ENCODE peak calls at places on chromosomes 16 and 17, in ten cellular contexts. One of them, this sample, is unnamed.
A peak's percentile ranks its signal among the peaks of the same experiment; 100 is the strongest.

GRCh38 chr17:50168319-50168718 is 2.5 kb downstream of the SGCA start:
- DNase-seq in heart right ventricle: no peak
- DNase-seq in thoracic aorta: no peak
- DNase-seq in GM10248: no peak
- DNase-seq in body of pancreas: no peak
- DNase-seq in cardiac fibroblast: no peak
- DNase-seq in neural crest cell: no peak
- DNase-seq in A549: no peak
- DNase-seq in osteoblast: peak; percentile 11
- DNase-seq in AG09309: no peak
- DNase-seq in this sample: no peak

GRCh38 chr16:81480856-81481821 is 36.5 kb downstream of the CMIP start:
- DNase-seq in GM10248: peak; percentile 93
- DNase-seq in cardiac fibroblast: peak; percentile 60
- DNase-seq in body of pancreas: peak; percentile 82
- DNase-seq in AG09309: no peak
- DNase-seq in A549: no peak
- DNase-seq in thoracic aorta: no peak
- DNase-seq in neural crest cell: no peak
- DNase-seq in osteoblast: peak; percentile 80
- DNase-seq in heart right ventricle: peak; percentile 55
- DNase-seq in this sample: no peak

GRCh38 chr16:80903616-80904015 is 99.2 kb upstream of the CDYL2 start:
- DNase-seq in osteoblast: no peak
- DNase-seq in heart right ventricle: no peak
- DNase-seq in thoracic aorta: no peak
- DNase-seq in body of pancreas: no peak
- DNase-seq in neural crest cell: no peak
- DNase-seq in A549: no peak
- DNase-seq in GM10248: no peak
- DNase-seq in cardiac fibroblast: no peak
- DNase-seq in AG09309: no peak
- DNase-seq in this sample: no peak

GRCh38 chr17:42833771-42834422 is 700 bp downstream of the PSME3 start:
- DNase-seq in body of pancreas: no peak
- DNase-seq in cardiac fibroblast: no peak
- DNase-seq in GM10248: no peak
- DNase-seq in heart right ventricle: no peak
- DNase-seq in thoracic aorta: no peak
- DNase-seq in neural crest cell: no peak
- DNase-seq in A549: no peak
- DNase-seq in AG09309: no peak
- DNase-seq in osteoblast: no peak
- DNase-seq in this sample: no peak

GRCh38 chr17:15952048-15952532 is 7.2 kb downstream of the ADORA2B start:
- DNase-seq in body of pancreas: no peak
- DNase-seq in neural crest cell: no peak
- DNase-seq in GM10248: no peak
- DNase-seq in A549: no peak
- DNase-seq in thoracic aorta: no peak
- DNase-seq in cardiac fibroblast: no peak
- DNase-seq in AG09309: no peak
- DNase-seq in osteoblast: no peak
- DNase-seq in heart right ventricle: no peak
- DNase-seq in this sample: no peak

GRCh38 chr17:68592667-68593330 is 8.4 kb downstream of the FAM20A start:
- DNase-seq in body of pancreas: no peak
- DNase-seq in A549: no peak
- DNase-seq in GM10248: no peak
- DNase-seq in thoracic aorta: no peak
- DNase-seq in neural crest cell: no peak
- DNase-seq in cardiac fibroblast: no peak
- DNase-seq in AG09309: no peak
- DNase-seq in heart right ventricle: no peak
- DNase-seq in osteoblast: peak; percentile 42
- DNase-seq in this sample: no peak

GRCh38 chr17:17206149-17206912 is at the start of gene PLD6:
- DNase-seq in GM10248: peak; percentile 94
- DNase-seq in heart right ventricle: peak; percentile 65
- DNase-seq in body of pancreas: peak; percentile 92
- DNase-seq in A549: peak; percentile 72
- DNase-seq in neural crest cell: no peak
- DNase-seq in thoracic aorta: no peak
- DNase-seq in cardiac fibroblast: peak; percentile 67
- DNase-seq in AG09309: peak; percentile 16
- DNase-seq in osteoblast: no peak
- DNase-seq in this sample: peak; percentile 86

GRCh38 chr17:2068589-2069051 is 13.7 kb downstream of the HIC1 start:
- DNase-seq in thoracic aorta: no peak
- DNase-seq in A549: no peak
- DNase-seq in GM10248: no peak
- DNase-seq in osteoblast: peak; percentile 63
- DNase-seq in AG09309: no peak
- DNase-seq in heart right ventricle: no peak
- DNase-seq in body of pancreas: no peak
- DNase-seq in cardiac fibroblast: peak; percentile 81
- DNase-seq in neural crest cell: no peak
- DNase-seq in this sample: no peak

GRCh38 chr16:28192811-28193529 is 18.8 kb downstream of the XPO6 start:
- DNase-seq in thoracic aorta: no peak
- DNase-seq in AG09309: no peak
- DNase-seq in A549: no peak
- DNase-seq in neural crest cell: no peak
- DNase-seq in GM10248: peak; percentile 74
- DNase-seq in body of pancreas: peak; percentile 26
- DNase-seq in heart right ventricle: no peak
- DNase-seq in osteoblast: no peak
- DNase-seq in cardiac fibroblast: no peak
- DNase-seq in this sample: no peak

GRCh38 chr16:5468488-5468887 is 370.9 kb upstream of the EEF2KMT start:
- DNase-seq in GM10248: no peak
- DNase-seq in cardiac fibroblast: no peak
- DNase-seq in osteoblast: no peak
- DNase-seq in body of pancreas: no peak
- DNase-seq in AG09309: no peak
- DNase-seq in heart right ventricle: no peak
- DNase-seq in thoracic aorta: no peak
- DNase-seq in neural crest cell: no peak
- DNase-seq in A549: no peak
- DNase-seq in this sample: no peak
- TF ChIP-seq CTCF in GM10248: no peak
- TF ChIP-seq CTCF in cardiac fibroblast: no peak
- TF ChIP-seq CTCF in osteoblast: no peak
- TF ChIP-seq CTCF in body of pancreas: no peak
- TF ChIP-seq CTCF in AG09309: no peak
- TF ChIP-seq CTCF in heart right ventricle: no peak
- TF ChIP-seq CTCF in thoracic aorta: no peak
- TF ChIP-seq CTCF in neural crest cell: no peak
- TF ChIP-seq CTCF in A549: no peak
- TF ChIP-seq CTCF in this sample: no peak

GRCh38 chr17:66025551-66025950 is 166.4 kb downstream of the CEP112 start:
- DNase-seq in neural crest cell: no peak
- DNase-seq in thoracic aorta: no peak
- DNase-seq in GM10248: no peak
- DNase-seq in osteoblast: no peak
- DNase-seq in AG09309: peak; percentile 7
- DNase-seq in heart right ventricle: no peak
- DNase-seq in body of pancreas: no peak
- DNase-seq in A549: no peak
- DNase-seq in cardiac fibroblast: peak; percentile 36
- DNase-seq in this sample: no peak

GRCh38 chr17:66018786-66019185 is 173.1 kb downstream of the CEP112 start:
- DNase-seq in A549: no peak
- DNase-seq in AG09309: no peak
- DNase-seq in heart right ventricle: no peak
- DNase-seq in cardiac fibroblast: no peak
- DNase-seq in GM10248: no peak
- DNase-seq in body of pancreas: no peak
- DNase-seq in neural crest cell: no peak
- DNase-seq in osteoblast: no peak
- DNase-seq in thoracic aorta: no peak
- DNase-seq in this sample: no peak

GRCh38 chr17:66016231-66016630 is 175.7 kb downstream of the CEP112 start:
- DNase-seq in cardiac fibroblast: no peak
- DNase-seq in neural crest cell: no peak
- DNase-seq in heart right ventricle: no peak
- DNase-seq in AG09309: no peak
- DNase-seq in A549: no peak
- DNase-seq in thoracic aorta: no peak
- DNase-seq in osteoblast: no peak
- DNase-seq in body of pancreas: no peak
- DNase-seq in GM10248: no peak
- DNase-seq in this sample: no peak

DNA sequence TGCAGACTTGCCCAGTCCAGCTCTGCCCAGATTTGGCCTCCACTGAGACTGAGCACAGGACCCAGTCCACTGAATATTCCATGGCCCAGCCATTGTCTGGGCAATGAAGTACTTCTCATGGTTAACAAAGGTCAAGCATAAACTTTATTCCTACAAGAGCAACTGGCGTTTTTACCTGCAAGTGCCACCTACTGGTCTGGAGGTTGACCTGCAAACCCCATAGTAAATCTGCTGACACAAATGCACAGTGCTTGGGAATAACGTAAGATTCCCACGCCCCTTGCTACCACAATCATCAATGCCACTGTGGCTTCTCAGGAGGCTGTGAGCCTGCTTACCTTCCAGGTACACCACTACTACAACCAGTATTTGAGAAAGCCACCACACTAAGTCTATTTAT is 170.2 kb downstream of the CEP112 start:
- DNase-seq in AG09309: no peak
- DNase-seq in A549: no peak
- DNase-seq in osteoblast: no peak
- DNase-seq in neural crest cell: no peak
- DNase-seq in cardiac fibroblast: no peak
- DNase-seq in body of pancreas: no peak
- DNase-seq in thoracic aorta: no peak
- DNase-seq in heart right ventricle: no peak
- DNase-seq in GM10248: no peak
- DNase-seq in this sample: no peak
- TF ChIP-seq CTCF in AG09309: no peak
- TF ChIP-seq CTCF in A549: no peak
- TF ChIP-seq CTCF in osteoblast: no peak
- TF ChIP-seq CTCF in neural crest cell: no peak
- TF ChIP-seq CTCF in cardiac fibroblast: no peak
- TF ChIP-seq CTCF in body of pancreas: no peak
- TF ChIP-seq CTCF in thoracic aorta: no peak
- TF ChIP-seq CTCF in heart right ventricle: no peak
- TF ChIP-seq CTCF in GM10248: no peak
- TF ChIP-seq CTCF in this sample: no peak

DNA sequence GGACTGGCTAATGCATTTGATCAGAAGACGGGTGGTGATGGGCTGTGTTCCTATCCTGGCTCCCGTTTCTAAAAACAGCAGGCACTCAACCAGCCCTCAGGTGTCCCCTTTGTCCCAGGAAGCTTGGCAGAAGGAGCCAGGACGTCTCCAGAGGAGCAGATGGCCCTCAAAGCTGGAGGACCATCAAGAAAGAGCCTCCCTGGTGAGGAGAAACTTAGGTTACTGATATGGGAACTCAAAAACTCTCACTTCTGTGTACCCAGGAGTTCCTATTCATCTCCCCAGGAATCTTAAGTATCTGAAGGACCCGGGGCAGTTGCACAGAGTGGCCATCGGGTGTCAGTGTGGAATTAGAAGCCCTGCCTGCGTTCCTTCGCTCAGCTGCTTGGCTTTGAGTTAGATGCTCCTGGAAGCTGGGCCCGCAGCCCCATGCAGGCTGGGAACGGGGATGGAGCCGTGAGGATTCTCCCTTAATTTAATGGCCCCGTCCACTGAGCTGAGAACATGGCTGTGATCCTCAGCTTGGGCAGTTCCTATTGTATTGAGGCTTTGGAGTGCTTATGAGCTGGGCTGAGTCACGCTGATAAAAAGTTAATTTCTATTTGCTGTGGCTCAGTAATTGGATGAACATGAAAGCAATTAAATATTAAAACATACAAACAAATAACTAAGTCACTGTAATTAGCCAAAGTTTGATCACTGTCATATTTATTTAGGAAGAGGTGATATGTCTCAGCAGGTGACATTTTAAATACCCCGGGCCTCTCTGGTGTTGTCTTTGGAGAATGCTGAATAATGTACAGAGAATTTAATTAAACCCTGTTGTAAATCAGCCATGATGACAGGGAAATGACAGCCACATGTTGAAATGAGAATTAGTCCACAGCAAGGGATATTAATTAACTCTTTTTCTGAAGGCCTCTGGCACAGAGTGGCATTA is 402.1 kb downstream of the SEC14L1 start:
- DNase-seq in A549: peak; percentile 91
- DNase-seq in AG09309: peak; percentile 57
- DNase-seq in neural crest cell: peak; percentile 74
- DNase-seq in osteoblast: peak; percentile 95
- DNase-seq in GM10248: peak; percentile 75
- DNase-seq in heart right ventricle: peak; percentile 85
- DNase-seq in thoracic aorta: peak; percentile 53
- DNase-seq in cardiac fibroblast: peak; percentile 87
- DNase-seq in body of pancreas: peak; percentile 77
- DNase-seq in this sample: peak; percentile 67
- TF ChIP-seq CTCF in A549: peak; percentile 97
- TF ChIP-seq CTCF in AG09309: peak; percentile 98
- TF ChIP-seq CTCF in neural crest cell: peak; percentile 89
- TF ChIP-seq CTCF in osteoblast: peak; percentile 98
- TF ChIP-seq CTCF in GM10248: peak; percentile 87
- TF ChIP-seq CTCF in heart right ventricle: peak; percentile 92
- TF ChIP-seq CTCF in thoracic aorta: peak; percentile 95
- TF ChIP-seq CTCF in cardiac fibroblast: peak; percentile 96
- TF ChIP-seq CTCF in body of pancreas: peak; percentile 73
- TF ChIP-seq CTCF in this sample: peak; percentile 72

GRCh38 chr17:55177914-55178217 is 86.9 kb upstream of the HLF start:
- DNase-seq in cardiac fibroblast: no peak
- DNase-seq in AG09309: no peak
- DNase-seq in body of pancreas: no peak
- DNase-seq in thoracic aorta: no peak
- DNase-seq in heart right ventricle: no peak
- DNase-seq in GM10248: no peak
- DNase-seq in osteoblast: no peak
- DNase-seq in neural crest cell: no peak
- DNase-seq in A549: no peak
- DNase-seq in this sample: no peak

GRCh38 chr17:55172612-55173011 is 92.1 kb upstream of the HLF start:
- DNase-seq in thoracic aorta: no peak
- DNase-seq in AG09309: no peak
- DNase-seq in osteoblast: no peak
- DNase-seq in GM10248: no peak
- DNase-seq in body of pancreas: no peak
- DNase-seq in heart right ventricle: no peak
- DNase-seq in A549: no peak
- DNase-seq in neural crest cell: no peak
- DNase-seq in cardiac fibroblast: no peak
- DNase-seq in this sample: no peak

GRCh38 chr17:55174133-55174532 is 90.6 kb upstream of the HLF start:
- DNase-seq in heart right ventricle: no peak
- DNase-seq in A549: no peak
- DNase-seq in neural crest cell: no peak
- DNase-seq in AG09309: no peak
- DNase-seq in thoracic aorta: no peak
- DNase-seq in cardiac fibroblast: no peak
- DNase-seq in GM10248: no peak
- DNase-seq in osteoblast: no peak
- DNase-seq in body of pancreas: no peak
- DNase-seq in this sample: no peak

GRCh38 chr17:55175788-55176425 is 88.9 kb upstream of the HLF start:
- DNase-seq in heart right ventricle: no peak
- DNase-seq in A549: no peak
- DNase-seq in thoracic aorta: no peak
- DNase-seq in cardiac fibroblast: no peak
- DNase-seq in GM10248: no peak
- DNase-seq in AG09309: no peak
- DNase-seq in osteoblast: no peak
- DNase-seq in neural crest cell: no peak
- DNase-seq in body of pancreas: no peak
- DNase-seq in this sample: no peak

GRCh38 chr17:55177159-55177913 is 87.4 kb upstream of the HLF start:
- DNase-seq in heart right ventricle: no peak
- DNase-seq in neural crest cell: no peak
- DNase-seq in body of pancreas: peak; percentile 23
- DNase-seq in AG09309: no peak
- DNase-seq in thoracic aorta: no peak
- DNase-seq in GM10248: no peak
- DNase-seq in cardiac fibroblast: peak; percentile 25
- DNase-seq in A549: no peak
- DNase-seq in osteoblast: no peak
- DNase-seq in this sample: no peak
- TF ChIP-seq CTCF in heart right ventricle: no peak
- TF ChIP-seq CTCF in neural crest cell: no peak
- TF ChIP-seq CTCF in body of pancreas: peak; percentile 16
- TF ChIP-seq CTCF in AG09309: peak; percentile 7
- TF ChIP-seq CTCF in thoracic aorta: no peak
- TF ChIP-seq CTCF in GM10248: no peak
- TF ChIP-seq CTCF in cardiac fibroblast: peak; percentile 8
- TF ChIP-seq CTCF in A549: peak; percentile 13
- TF ChIP-seq CTCF in osteoblast: peak; percentile 9
- TF ChIP-seq CTCF in this sample: no peak

This sample was measured in Calu3.